ENCODE peak calls at places on chromosome 21, in nine cellular contexts. One of them, this sample, is unnamed.

GRCh38 chr21:26557106-26557505 is 16.0 kb downstream of the CYYR1 start:
- DNase-seq in fibroblast of lung: no peak
- DNase-seq in esophagus muscularis mucosa: no peak
- DNase-seq in breast epithelium: no peak
- DNase-seq in B cell: no peak
- DNase-seq in stimulated activated CD8-positive, alpha-beta memory T cell treated with anti-CD3 and anti-CD28 coated beads, Interleukin-4, amount 100 ng/mL, for 24 hours: no peak
- DNase-seq in activated CD8-positive, alpha-beta T cell treated with anti-CD3 and anti-CD28 coated beads for 36 hours: no peak
- DNase-seq in right lobe of liver: no peak
- DNase-seq in NCI-H510A treated with DMSO at 0.1 percent for 48 hours: no peak
- DNase-seq in this sample: no peak

GRCh38 chr21:46431448-46431847 is 27.2 kb upstream of the DIP2A start:
- DNase-seq in fibroblast of lung: no peak
- DNase-seq in esophagus muscularis mucosa: no peak
- DNase-seq in breast epithelium: no peak
- DNase-seq in B cell: peak
- DNase-seq in stimulated activated CD8-positive, alpha-beta memory T cell treated with anti-CD3 and anti-CD28 coated beads, Interleukin-4, amount 100 ng/mL, for 24 hours: no peak
- DNase-seq in activated CD8-positive, alpha-beta T cell treated with anti-CD3 and anti-CD28 coated beads for 36 hours: no peak
- DNase-seq in right lobe of liver: no peak
- DNase-seq in NCI-H510A treated with DMSO at 0.1 percent for 48 hours: no peak
- DNase-seq in this sample: no peak

GRCh38 chr21:37681711-37682110 is 234.5 kb downstream of the KCNJ6 start:
- DNase-seq in fibroblast of lung: no peak
- DNase-seq in esophagus muscularis mucosa: no peak
- DNase-seq in breast epithelium: no peak
- DNase-seq in B cell: no peak
- DNase-seq in stimulated activated CD8-positive, alpha-beta memory T cell treated with anti-CD3 and anti-CD28 coated beads, Interleukin-4, amount 100 ng/mL, for 24 hours: no peak
- DNase-seq in activated CD8-positive, alpha-beta T cell treated with anti-CD3 and anti-CD28 coated beads for 36 hours: no peak
- DNase-seq in right lobe of liver: no peak
- DNase-seq in NCI-H510A treated with DMSO at 0.1 percent for 48 hours: no peak
- DNase-seq in this sample: no peak

GRCh38 chr21:38774152-38774551 is 31.6 kb upstream of the ETS2 start:
- DNase-seq in fibroblast of lung: no peak
- DNase-seq in esophagus muscularis mucosa: no peak
- DNase-seq in breast epithelium: no peak
- DNase-seq in B cell: no peak
- DNase-seq in stimulated activated CD8-positive, alpha-beta memory T cell treated with anti-CD3 and anti-CD28 coated beads, Interleukin-4, amount 100 ng/mL, for 24 hours: no peak
- DNase-seq in activated CD8-positive, alpha-beta T cell treated with anti-CD3 and anti-CD28 coated beads for 36 hours: no peak
- DNase-seq in right lobe of liver: no peak
- DNase-seq in NCI-H510A treated with DMSO at 0.1 percent for 48 hours: no peak
- DNase-seq in this sample: no peak

GRCh38 chr21:36661511-36662309 is 37.2 kb upstream of the SIM2 start:
- DNase-seq in fibroblast of lung: peak
- DNase-seq in esophagus muscularis mucosa: no peak
- DNase-seq in breast epithelium: no peak
- DNase-seq in B cell: no peak
- DNase-seq in stimulated activated CD8-positive, alpha-beta memory T cell treated with anti-CD3 and anti-CD28 coated beads, Interleukin-4, amount 100 ng/mL, for 24 hours: no peak
- DNase-seq in activated CD8-positive, alpha-beta T cell treated with anti-CD3 and anti-CD28 coated beads for 36 hours: no peak
- DNase-seq in right lobe of liver: peak
- DNase-seq in NCI-H510A treated with DMSO at 0.1 percent for 48 hours: peak
- DNase-seq in this sample: no peak

GRCh38 chr21:34513109-34513675 is 1.2 kb upstream of the KCNE1 start:
- DNase-seq in fibroblast of lung: no peak
- DNase-seq in esophagus muscularis mucosa: no peak
- DNase-seq in breast epithelium: no peak
- DNase-seq in B cell: no peak
- DNase-seq in stimulated activated CD8-positive, alpha-beta memory T cell treated with anti-CD3 and anti-CD28 coated beads, Interleukin-4, amount 100 ng/mL, for 24 hours: no peak
- DNase-seq in activated CD8-positive, alpha-beta T cell treated with anti-CD3 and anti-CD28 coated beads for 36 hours: no peak
- DNase-seq in right lobe of liver: no peak
- DNase-seq in NCI-H510A treated with DMSO at 0.1 percent for 48 hours: no peak
- DNase-seq in this sample: no peak

GRCh38 chr21:42678118-42678430 is 24.7 kb downstream of the PDE9A start:
- DNase-seq in fibroblast of lung: no peak
- DNase-seq in esophagus muscularis mucosa: no peak
- DNase-seq in breast epithelium: no peak
- DNase-seq in B cell: no peak
- DNase-seq in stimulated activated CD8-positive, alpha-beta memory T cell treated with anti-CD3 and anti-CD28 coated beads, Interleukin-4, amount 100 ng/mL, for 24 hours: no peak
- DNase-seq in activated CD8-positive, alpha-beta T cell treated with anti-CD3 and anti-CD28 coated beads for 36 hours: no peak
- DNase-seq in right lobe of liver: no peak
- DNase-seq in NCI-H510A treated with DMSO at 0.1 percent for 48 hours: no peak
- DNase-seq in this sample: no peak

GRCh38 chr21:28016571-28016970 is 976.1 kb downstream of the LTN1 start:
- DNase-seq in fibroblast of lung: peak
- DNase-seq in esophagus muscularis mucosa: no peak
- DNase-seq in breast epithelium: no peak
- DNase-seq in B cell: no peak
- DNase-seq in stimulated activated CD8-positive, alpha-beta memory T cell treated with anti-CD3 and anti-CD28 coated beads, Interleukin-4, amount 100 ng/mL, for 24 hours: no peak
- DNase-seq in activated CD8-positive, alpha-beta T cell treated with anti-CD3 and anti-CD28 coated beads for 36 hours: no peak
- DNase-seq in right lobe of liver: no peak
- DNase-seq in NCI-H510A treated with DMSO at 0.1 percent for 48 hours: no peak
- DNase-seq in this sample: no peak

GRCh38 chr21:31484219-31484618 is 140.2 kb upstream of the TIAM1 start:
- DNase-seq in fibroblast of lung: no peak
- DNase-seq in esophagus muscularis mucosa: no peak
- DNase-seq in breast epithelium: no peak
- DNase-seq in B cell: no peak
- DNase-seq in stimulated activated CD8-positive, alpha-beta memory T cell treated with anti-CD3 and anti-CD28 coated beads, Interleukin-4, amount 100 ng/mL, for 24 hours: no peak
- DNase-seq in activated CD8-positive, alpha-beta T cell treated with anti-CD3 and anti-CD28 coated beads for 36 hours: no peak
- DNase-seq in right lobe of liver: no peak
- DNase-seq in NCI-H510A treated with DMSO at 0.1 percent for 48 hours: no peak
- DNase-seq in this sample: no peak

GRCh38 chr21:29245104-29245643 is 53.5 kb upstream of the BACH1 start:
- DNase-seq in fibroblast of lung: no peak
- DNase-seq in esophagus muscularis mucosa: no peak
- DNase-seq in breast epithelium: no peak
- DNase-seq in B cell: no peak
- DNase-seq in stimulated activated CD8-positive, alpha-beta memory T cell treated with anti-CD3 and anti-CD28 coated beads, Interleukin-4, amount 100 ng/mL, for 24 hours: peak
- DNase-seq in activated CD8-positive, alpha-beta T cell treated with anti-CD3 and anti-CD28 coated beads for 36 hours: peak
- DNase-seq in right lobe of liver: no peak
- DNase-seq in NCI-H510A treated with DMSO at 0.1 percent for 48 hours: peak
- DNase-seq in this sample: no peak

GRCh38 chr21:44702111-44702972 is 5.4 kb downstream of the KRTAP10-12 start:
- DNase-seq in fibroblast of lung: no peak
- DNase-seq in esophagus muscularis mucosa: peak
- DNase-seq in breast epithelium: peak
- DNase-seq in B cell: no peak
- DNase-seq in stimulated activated CD8-positive, alpha-beta memory T cell treated with anti-CD3 and anti-CD28 coated beads, Interleukin-4, amount 100 ng/mL, for 24 hours: no peak
- DNase-seq in activated CD8-positive, alpha-beta T cell treated with anti-CD3 and anti-CD28 coated beads for 36 hours: no peak
- DNase-seq in right lobe of liver: no peak
- DNase-seq in NCI-H510A treated with DMSO at 0.1 percent for 48 hours: no peak
- DNase-seq in this sample: no peak

GRCh38 chr21:34594566-34595234 is 20.2 kb downstream of the RCAN1 start:
- DNase-seq in fibroblast of lung: no peak
- DNase-seq in esophagus muscularis mucosa: peak
- DNase-seq in breast epithelium: no peak
- DNase-seq in B cell: no peak
- DNase-seq in stimulated activated CD8-positive, alpha-beta memory T cell treated with anti-CD3 and anti-CD28 coated beads, Interleukin-4, amount 100 ng/mL, for 24 hours: no peak
- DNase-seq in activated CD8-positive, alpha-beta T cell treated with anti-CD3 and anti-CD28 coated beads for 36 hours: no peak
- DNase-seq in right lobe of liver: no peak
- DNase-seq in NCI-H510A treated with DMSO at 0.1 percent for 48 hours: peak
- DNase-seq in this sample: no peak

GRCh38 chr21:32803651-32804050 is 32.1 kb upstream of the PAXBP1 start:
- DNase-seq in fibroblast of lung: peak
- DNase-seq in esophagus muscularis mucosa: peak
- DNase-seq in breast epithelium: no peak
- DNase-seq in B cell: no peak
- DNase-seq in stimulated activated CD8-positive, alpha-beta memory T cell treated with anti-CD3 and anti-CD28 coated beads, Interleukin-4, amount 100 ng/mL, for 24 hours: no peak
- DNase-seq in activated CD8-positive, alpha-beta T cell treated with anti-CD3 and anti-CD28 coated beads for 36 hours: no peak
- DNase-seq in right lobe of liver: no peak
- DNase-seq in NCI-H510A treated with DMSO at 0.1 percent for 48 hours: no peak
- DNase-seq in this sample: no peak

GRCh38 chr21:18384771-18385170 is 18.8 kb downstream of the TMPRSS15 start:
- DNase-seq in fibroblast of lung: no peak
- DNase-seq in esophagus muscularis mucosa: no peak
- DNase-seq in breast epithelium: no peak
- DNase-seq in B cell: no peak
- DNase-seq in stimulated activated CD8-positive, alpha-beta memory T cell treated with anti-CD3 and anti-CD28 coated beads, Interleukin-4, amount 100 ng/mL, for 24 hours: no peak
- DNase-seq in activated CD8-positive, alpha-beta T cell treated with anti-CD3 and anti-CD28 coated beads for 36 hours: no peak
- DNase-seq in right lobe of liver: no peak
- DNase-seq in NCI-H510A treated with DMSO at 0.1 percent for 48 hours: no peak
- DNase-seq in this sample: no peak

GRCh38 chr21:45979141-45979631 is 2.4 kb upstream of the COL6A1 start:
- DNase-seq in fibroblast of lung: no peak
- DNase-seq in esophagus muscularis mucosa: no peak
- DNase-seq in breast epithelium: no peak
- DNase-seq in B cell: no peak
- DNase-seq in stimulated activated CD8-positive, alpha-beta memory T cell treated with anti-CD3 and anti-CD28 coated beads, Interleukin-4, amount 100 ng/mL, for 24 hours: no peak
- DNase-seq in activated CD8-positive, alpha-beta T cell treated with anti-CD3 and anti-CD28 coated beads for 36 hours: peak
- DNase-seq in right lobe of liver: no peak
- DNase-seq in NCI-H510A treated with DMSO at 0.1 percent for 48 hours: no peak
- DNase-seq in this sample: no peak

GRCh38 chr21:38646213-38646837 is 148.0 kb upstream of the ERG start:
- DNase-seq in fibroblast of lung: peak
- DNase-seq in esophagus muscularis mucosa: no peak
- DNase-seq in breast epithelium: no peak
- DNase-seq in B cell: no peak
- DNase-seq in stimulated activated CD8-positive, alpha-beta memory T cell treated with anti-CD3 and anti-CD28 coated beads, Interleukin-4, amount 100 ng/mL, for 24 hours: no peak
- DNase-seq in activated CD8-positive, alpha-beta T cell treated with anti-CD3 and anti-CD28 coated beads for 36 hours: peak
- DNase-seq in right lobe of liver: no peak
- DNase-seq in NCI-H510A treated with DMSO at 0.1 percent for 48 hours: no peak
- DNase-seq in this sample: no peak

GRCh38 chr21:26811031-26811430 is 34.2 kb downstream of the ADAMTS1 start:
- DNase-seq in fibroblast of lung: no peak
- DNase-seq in esophagus muscularis mucosa: no peak
- DNase-seq in breast epithelium: no peak
- DNase-seq in B cell: no peak
- DNase-seq in stimulated activated CD8-positive, alpha-beta memory T cell treated with anti-CD3 and anti-CD28 coated beads, Interleukin-4, amount 100 ng/mL, for 24 hours: no peak
- DNase-seq in activated CD8-positive, alpha-beta T cell treated with anti-CD3 and anti-CD28 coated beads for 36 hours: no peak
- DNase-seq in right lobe of liver: no peak
- DNase-seq in NCI-H510A treated with DMSO at 0.1 percent for 48 hours: no peak
- DNase-seq in this sample: no peak

GRCh38 chr21:23316190-23316589 is 2291.1 kb downstream of the MRPL39 start:
- DNase-seq in fibroblast of lung: no peak
- DNase-seq in esophagus muscularis mucosa: no peak
- DNase-seq in breast epithelium: no peak
- DNase-seq in B cell: no peak
- DNase-seq in stimulated activated CD8-positive, alpha-beta memory T cell treated with anti-CD3 and anti-CD28 coated beads, Interleukin-4, amount 100 ng/mL, for 24 hours: no peak
- DNase-seq in activated CD8-positive, alpha-beta T cell treated with anti-CD3 and anti-CD28 coated beads for 36 hours: no peak
- DNase-seq in right lobe of liver: no peak
- DNase-seq in NCI-H510A treated with DMSO at 0.1 percent for 48 hours: no peak
- DNase-seq in this sample: no peak